ENCODE peak calls at places on chromosomes 11 and 22, in eight cellular contexts. F is left ventricle myocardium inferior, H is lower leg skin, R is WERI-Rb-1, N is ascending aorta, T is left lung, P is fibroblast of the aortic adventitia, A is HCT116. E is an unnamed sample.
A peak's percentile ranks its signal among the peaks of the same experiment; 100 is the strongest.

GRCh38 chr22:21074092-21074715 is 28.5 kb downstream of the LRRC74B start:
- DNase-seq in F (no peak), H (no peak), R (no peak), N (peak; percentile 11), T (no peak), P (peak; percentile 68), A (peak; percentile 4), E (no peak)

GRCh38 chr11:1073851-1074243 is 827 bp upstream of the MUC2 start:
- DNase-seq in F (no peak), H (no peak), R (no peak), N (no peak), T (no peak), P (no peak), A (no peak), E (no peak)

GRCh38 chr11:7060828-7061227 is 28.0 kb upstream of the RBMXL2 start:
- DNase-seq in F (no peak), H (no peak), R (no peak), N (no peak), T (no peak), P (peak; percentile 70), A (no peak), E (peak; percentile 42)

GRCh38 chr11:20604295-20604803 is 4.9 kb downstream of the SLC6A5 start:
- DNase-seq in F (no peak), H (no peak), R (no peak), N (no peak), T (no peak), P (no peak), A (no peak), E (no peak)

GRCh38 chr11:117458275-117459120 is 130.8 kb downstream of the CEP164 start:
- DNase-seq in F (no peak), H (no peak), R (peak; percentile 47), N (no peak), T (no peak), P (no peak), A (no peak), E (no peak)

GRCh38 chr11:62575156-62575555 is 1.5 kb upstream of the EEF1G start:
- DNase-seq in F (no peak), H (no peak), R (peak; percentile 26), N (no peak), T (no peak), P (no peak), A (no peak), E (no peak)

GRCh38 chr22:20403779-20404140 is 9.8 kb downstream of the ZNF74 start:
- DNase-seq in F (no peak), H (peak; percentile 71), R (no peak), N (no peak), T (no peak), P (no peak), A (no peak), E (no peak)

GRCh38 chr11:9639985-9640384 is 23.9 kb upstream of the SWAP70 start:
- DNase-seq in F (no peak), H (no peak), R (no peak), N (no peak), T (no peak), P (no peak), A (no peak), E (no peak)

GRCh38 chr11:106997241-106997640 is 21.0 kb downstream of the GUCY1A2 start:
- DNase-seq in F (no peak), H (no peak), R (no peak), N (no peak), T (no peak), P (no peak), A (no peak), E (no peak)

GRCh38 chr11:94151903-94152677 is 23.4 kb downstream of the PANX1 start:
- DNase-seq in F (no peak), H (no peak), R (no peak), N (peak; percentile 28), T (no peak), P (peak; percentile 80), A (peak; percentile 73), E (no peak)

GRCh38 chr11:44319552-44320288 is 9.8 kb upstream of the ALX4 start:
- DNase-seq in F (no peak), H (no peak), R (no peak), N (no peak), T (no peak), P (no peak), A (no peak), E (no peak)

GRCh38 chr11:88414981-88415391 is 77.5 kb upstream of the CTSC start:
- DNase-seq in F (no peak), H (no peak), R (no peak), N (no peak), T (no peak), P (peak; percentile 6), A (no peak), E (no peak)

GRCh38 chr11:8259316-8259995 is 4.2 kb downstream of the LMO1 start:
- DNase-seq in F (no peak), H (peak; percentile 76), R (no peak), N (no peak), T (no peak), P (no peak), A (no peak), E (no peak)

GRCh38 chr11:74371269-74372039 is 26.8 kb downstream of the PGM2L1 start:
- DNase-seq in F (no peak), H (no peak), R (no peak), N (no peak), T (no peak), P (no peak), A (no peak), E (no peak)

GRCh38 chr11:115504279-115505158 is at the start of gene CADM1:
- DNase-seq in F (peak; percentile 92), H (peak; percentile 98), R (peak; percentile 97), N (peak; percentile 83), T (peak; percentile 93), P (peak; percentile 13), A (no peak), E (peak; percentile 40)
- TF ChIP-seq CTCF in F (peak; percentile 76), H (no peak), R (peak; percentile 75), N (peak; percentile 49), T (peak; percentile 43), P (peak; percentile 39), A (no peak), E (peak; percentile 65)

GRCh38 chr22:28736296-28737155 is 5.1 kb downstream of the CHEK2 start:
- DNase-seq in F (no peak), H (no peak), R (no peak), N (no peak), T (no peak), P (no peak), A (no peak), E (no peak)

GRCh38 chr22:28741200-28741757 is 341 bp downstream of the CHEK2 start:
- DNase-seq in F (no peak), H (no peak), R (peak; percentile 9), N (no peak), T (no peak), P (no peak), A (no peak), E (no peak)

GRCh38 chr22:28743852-28744251 is 2.0 kb downstream of the HSCB start:
- DNase-seq in F (no peak), H (no peak), R (no peak), N (no peak), T (no peak), P (no peak), A (no peak), E (no peak)

GRCh38 chr22:28742562-28742962 is 723 bp downstream of the HSCB start:
- DNase-seq in F (no peak), H (no peak), R (no peak), N (no peak), T (no peak), P (no peak), A (no peak), E (no peak)

GRCh38 chr22:28741758-28742561 is at the start of the genes CHEK2 and HSCB:
- DNase-seq in F (peak; percentile 99), H (peak; percentile 100), R (peak; percentile 99), N (peak; percentile 96), T (peak; percentile 99), P (peak; percentile 99), A (peak; percentile 97), E (peak; percentile 86)
- H3K4me3 ChIP-seq in F (peak within 1 kb of the TSS; percentile 100), H (peak within 1 kb of the TSS; percentile 84), R (peak within 1 kb of the TSS; percentile 97), N (peak within 1 kb of the TSS; percentile 98), T (peak within 1 kb of the TSS; percentile 98), P (peak within 1 kb of the TSS; percentile 91), A (peak within 1 kb of the TSS; percentile 78), E (peak within 1 kb of the TSS; percentile 95)

GRCh38 chr11:63999349-64000025 is 13.2 kb downstream of the OTUB1 start:
- DNase-seq in F (peak; percentile 53), H (peak; percentile 95), R (peak; percentile 78), N (no peak), T (peak; percentile 50), P (peak; percentile 21), A (no peak), E (no peak)

GRCh38 chr11:63998558-63999348 is 12.5 kb downstream of the OTUB1 start:
- DNase-seq in F (peak; percentile 38), H (no peak), R (peak; percentile 56), N (no peak), T (no peak), P (no peak), A (no peak), E (no peak)

GRCh38 chr11:64001552-64002427 is 15.6 kb downstream of the OTUB1 start:
- DNase-seq in F (peak; percentile 36), H (no peak), R (no peak), N (no peak), T (no peak), P (peak; percentile 27), A (no peak), E (no peak)

GRCh38 chr11:64000740-64001514 is 14.7 kb downstream of the OTUB1 start:
- DNase-seq in F (no peak), H (no peak), R (no peak), N (no peak), T (no peak), P (no peak), A (no peak), E (no peak)

DNA sequence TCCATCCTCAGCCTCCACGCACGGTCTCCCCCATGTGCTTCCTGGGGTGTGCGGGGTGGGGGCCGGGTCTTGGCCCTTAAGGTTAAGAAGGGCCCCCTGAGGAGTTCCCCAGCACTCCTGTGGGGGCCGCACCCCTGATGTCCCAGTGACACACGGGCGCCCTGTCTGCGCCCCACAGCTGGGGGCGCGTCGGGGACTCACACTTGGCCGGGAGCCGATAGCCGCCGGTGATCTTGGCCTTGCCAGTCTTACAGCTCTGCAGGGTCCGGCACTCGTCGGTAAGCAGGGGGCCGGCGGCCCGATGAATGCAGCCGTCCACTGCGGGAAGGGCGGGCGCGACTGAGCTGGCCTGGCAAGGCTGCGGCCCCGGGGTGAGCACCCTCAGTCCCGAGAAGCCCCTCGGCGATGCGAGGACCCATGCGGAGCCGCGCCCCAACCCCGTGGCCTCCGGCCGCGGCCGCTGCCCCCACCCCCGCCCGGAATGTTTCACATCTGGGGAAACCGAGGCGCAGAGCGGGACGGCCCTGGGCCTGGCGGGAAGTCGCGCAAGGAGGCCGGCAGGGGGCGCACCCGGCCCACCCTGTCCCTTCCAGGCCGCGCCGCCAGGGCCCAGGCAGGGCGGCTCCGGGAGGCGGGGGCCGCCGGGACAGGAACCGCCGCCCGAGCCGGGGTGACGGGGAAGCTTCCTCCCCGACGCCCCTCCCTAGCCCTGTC is 13.9 kb downstream of the OTUB1 start:
- DNase-seq in F (peak; percentile 73), H (peak; percentile 93), R (peak; percentile 54), N (no peak), T (peak; percentile 56), P (peak; percentile 68), A (no peak), E (no peak)
- TF ChIP-seq CTCF in F (peak; percentile 80), H (no peak), R (peak; percentile 65), N (peak; percentile 54), T (peak; percentile 71), P (peak; percentile 62), A (no peak), E (peak; percentile 46)

DNA sequence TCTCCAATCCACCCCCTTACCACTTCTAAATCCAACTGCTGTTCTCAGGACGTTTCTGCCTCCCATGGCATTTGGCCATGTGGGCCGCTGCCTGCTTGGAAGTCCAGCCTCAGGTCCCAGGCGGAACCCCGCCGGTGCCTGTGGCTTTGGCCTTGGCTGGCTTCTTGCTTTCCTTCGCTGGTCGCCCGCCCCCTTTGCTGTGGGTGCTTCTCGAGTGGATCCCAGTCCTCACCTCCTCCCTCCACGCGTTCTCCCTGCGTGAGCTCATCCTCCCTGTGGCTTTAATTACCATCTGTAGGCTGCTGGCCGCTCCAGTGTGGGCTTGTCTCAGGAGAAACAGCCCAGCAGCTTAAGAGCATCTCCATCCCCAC is 111.7 kb downstream of the NECTIN1 start:
- DNase-seq in F (no peak), H (no peak), R (peak; percentile 48), N (no peak), T (no peak), P (no peak), A (no peak), E (no peak)
- H3K4me3 ChIP-seq in F (no peak overlapping the region), H (no peak overlapping the region), R (no peak overlapping the region), N (no peak overlapping the region), T (no peak overlapping the region), P (no peak overlapping the region), A (no peak overlapping the region), E (no peak overlapping the region)